ENCODE peak calls at places on chromosomes 2 and 18, in four cellular contexts. D is heart left ventricle, Y is breast epithelium, K is NB4. T is an unnamed sample.

GRCh38 chr2:22110244-22110651 is 986.5 kb downstream of the TDRD15 start:
- DNase-seq in D (no peak), Y (no peak), K (no peak), T (no peak)

GRCh38 chr2:7031424-7032245 is 114.4 kb downstream of the RNF144A start:
- DNase-seq in D (no peak), Y (peak), K (peak), T (no peak)

GRCh38 chr18:8366656-8367055 is 242.6 kb upstream of the RAB12 start:
- DNase-seq in D (no peak), Y (no peak), K (no peak), T (no peak)

GRCh38 chr2:152335016-152335850 is at the start of gene FMNL2:
- DNase-seq in D (peak), Y (peak), K (peak), T (peak)

GRCh38 chr2:237731663-237732062 is 66.9 kb upstream of the RBM44 start:
- DNase-seq in D (no peak), Y (no peak), K (peak), T (no peak)

GRCh38 chr18:79928563-79928960 is 22.9 kb downstream of the SLC66A2 start:
- DNase-seq in D (no peak), Y (no peak), K (no peak), T (no peak)

GRCh38 chr2:165105911-165106310 is 97.9 kb downstream of the SCN3A start:
- DNase-seq in D (no peak), Y (no peak), K (no peak), T (no peak)

GRCh38 chr18:54968807-54969206 is 9.5 kb upstream of the CCDC68 start:
- DNase-seq in D (no peak), Y (no peak), K (no peak), T (no peak)

GRCh38 chr2:240506406-240507059 is 51.3 kb downstream of the ANKMY1 start:
- DNase-seq in D (no peak), Y (peak), K (no peak), T (no peak)

GRCh38 chr2:98829586-98830270 is 98.8 kb upstream of the MGAT4A start:
- DNase-seq in D (no peak), Y (no peak), K (no peak), T (no peak)

GRCh38 chr2:148306027-148306426 is 285.1 kb downstream of the MBD5 start:
- DNase-seq in D (no peak), Y (no peak), K (no peak), T (no peak)

GRCh38 chr18:50790956-50791355 is 28.9 kb downstream of the MRO start:
- DNase-seq in D (no peak), Y (no peak), K (no peak), T (no peak)

GRCh38 chr2:18001671-18002070 is 123.2 kb downstream of the KCNS3 start:
- DNase-seq in D (no peak), Y (no peak), K (no peak), T (no peak)

GRCh38 chr2:72969706-72970105 is 52.4 kb downstream of the EMX1 start:
- DNase-seq in D (no peak), Y (no peak), K (peak), T (no peak)

GRCh38 chr2:175363719-175364118 is 182.2 kb upstream of the ATP5MC3 start:
- DNase-seq in D (no peak), Y (no peak), K (no peak), T (no peak)

GRCh38 chr2:132804045-132804444 is 134.0 kb upstream of the LYPD1 start:
- DNase-seq in D (peak), Y (no peak), K (peak), T (no peak)

GRCh38 chr2:38720613-38721241 is 30.4 kb downstream of the SRSF7 start:
- DNase-seq in D (peak), Y (peak), K (peak), T (peak)

GRCh38 chr2:31238906-31239841 is 5.2 kb downstream of the EHD3 start:
- DNase-seq in D (peak), Y (no peak), K (no peak), T (no peak)

GRCh38 chr2:37866535-37866934 is 58.6 kb upstream of the RMDN2 start:
- DNase-seq in D (no peak), Y (no peak), K (no peak), T (no peak)

GRCh38 chr18:32470136-32470712 is 458 bp downstream of the GAREM1 start:
- DNase-seq in D (peak), Y (peak), K (peak), T (peak)

GRCh38 chr2:156486175-156486574 is 50.0 kb downstream of the GPD2 start:
- DNase-seq in D (no peak), Y (no peak), K (no peak), T (no peak)

GRCh38 chr18:36583155-36583745 is 245.6 kb downstream of the TPGS2 start:
- DNase-seq in D (no peak), Y (no peak), K (no peak), T (no peak)

GRCh38 chr2:16613475-16613874 is 52.2 kb downstream of the CYRIA start:
- DNase-seq in D (no peak), Y (no peak), K (peak), T (peak)

GRCh38 chr2:241002275-241003046 is 4.0 kb downstream of the SNED1 start:
- DNase-seq in D (no peak), Y (peak), K (no peak), T (no peak)

GRCh38 chr2:10000541-10000940 is 42.8 kb upstream of the KLF11 start:
- DNase-seq in D (no peak), Y (no peak), K (no peak), T (no peak)

GRCh38 chr18:59957957-59958356 is 58.2 kb downstream of the PMAIP1 start:
- DNase-seq in D (peak), Y (no peak), K (peak), T (peak)

GRCh38 chr2:196143641-196144236 is 27.6 kb downstream of the STK17B start:
- DNase-seq in D (no peak), Y (no peak), K (no peak), T (no peak)

GRCh38 chr2:98511981-98512380 is 67.3 kb downstream of the INPP4A start:
- DNase-seq in D (no peak), Y (no peak), K (no peak), T (no peak)

GRCh38 chr18:51666717-51667320 is 469.3 kb upstream of the MEX3C start:
- DNase-seq in D (peak), Y (no peak), K (no peak), T (no peak)

GRCh38 chr2:174485763-174486613 is 841 bp downstream of the GPR155 start:
- DNase-seq in D (peak), Y (no peak), K (peak), T (peak)

GRCh38 chr2:51624995-51625394 is 593.1 kb upstream of the NRXN1 start:
- DNase-seq in D (no peak), Y (no peak), K (no peak), T (no peak)

GRCh38 chr2:239152239-239152915 is 248.4 kb downstream of the HDAC4 start:
- DNase-seq in D (no peak), Y (no peak), K (no peak), T (no peak)

DNA sequence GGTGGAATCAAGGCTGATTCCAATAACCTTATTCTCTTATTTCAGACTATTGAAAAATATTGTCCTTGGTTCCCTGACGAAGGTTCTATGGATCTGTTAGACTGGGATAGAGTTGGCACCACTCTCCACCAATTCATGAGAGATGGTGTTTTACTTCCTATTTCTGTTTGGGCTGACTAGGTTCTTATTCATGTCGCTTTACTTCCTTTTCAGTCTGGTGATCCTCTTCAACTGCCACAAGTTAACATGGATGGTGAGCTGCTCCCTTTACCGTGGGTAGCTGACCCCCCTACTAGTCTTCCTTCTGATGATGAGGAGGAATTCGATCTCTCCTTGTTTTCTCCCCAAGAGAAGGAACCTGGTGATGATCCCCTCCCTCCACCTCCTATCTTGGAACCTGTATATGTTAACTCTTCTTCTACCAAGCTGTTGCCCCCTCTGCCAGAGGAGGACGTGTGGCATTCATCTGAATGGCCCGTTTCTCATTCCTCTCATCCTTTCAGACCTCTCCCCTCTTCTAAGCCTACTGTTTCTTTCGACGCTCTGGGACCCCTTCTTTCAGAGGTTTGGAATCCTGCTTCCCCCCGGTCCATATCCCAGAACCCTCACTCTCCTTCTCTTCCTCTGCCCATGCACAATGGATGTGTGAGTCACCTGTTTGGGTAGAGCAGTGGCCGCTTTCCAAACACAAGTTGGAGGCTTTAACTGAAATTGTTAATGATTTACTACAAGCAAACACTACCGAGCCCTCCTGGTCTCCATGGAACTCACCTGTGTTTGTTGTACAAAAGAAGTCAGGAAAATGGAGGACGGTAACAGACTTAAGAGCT is 13.5 kb upstream of the CNOT11 start:
- DNase-seq in D (no peak), Y (no peak), K (no peak), T (no peak)
- TF ChIP-seq POLR2A in D (no peak), Y (no peak), K (no peak), T (no peak)

GRCh38 chr2:85604568-85605339 is 2.3 kb upstream of the TMEM150A start:
- DNase-seq in D (no peak), Y (no peak), K (no peak), T (no peak)
- TF ChIP-seq POLR2A in D (no peak), Y (no peak), K (no peak), T (no peak)

GRCh38 chr2:159946326-159946992 is 116.0 kb downstream of the PLA2R1 start:
- DNase-seq in D (no peak), Y (no peak), K (no peak), T (no peak)
- TF ChIP-seq POLR2A in D (no peak), Y (no peak), K (no peak), T (no peak)

GRCh38 chr2:233440314-233440713 is 86.0 kb downstream of the DGKD start:
- DNase-seq in D (no peak), Y (no peak), K (no peak), T (no peak)

GRCh38 chr2:233441161-233442027 is 87.1 kb downstream of the DGKD start:
- DNase-seq in D (no peak), Y (no peak), K (no peak), T (no peak)

GRCh38 chr2:233439191-233439590 is 84.9 kb downstream of the DGKD start:
- DNase-seq in D (peak), Y (no peak), K (no peak), T (no peak)

GRCh38 chr2:233442028-233442310 is 87.7 kb downstream of the DGKD start:
- DNase-seq in D (no peak), Y (no peak), K (no peak), T (no peak)

DNA sequence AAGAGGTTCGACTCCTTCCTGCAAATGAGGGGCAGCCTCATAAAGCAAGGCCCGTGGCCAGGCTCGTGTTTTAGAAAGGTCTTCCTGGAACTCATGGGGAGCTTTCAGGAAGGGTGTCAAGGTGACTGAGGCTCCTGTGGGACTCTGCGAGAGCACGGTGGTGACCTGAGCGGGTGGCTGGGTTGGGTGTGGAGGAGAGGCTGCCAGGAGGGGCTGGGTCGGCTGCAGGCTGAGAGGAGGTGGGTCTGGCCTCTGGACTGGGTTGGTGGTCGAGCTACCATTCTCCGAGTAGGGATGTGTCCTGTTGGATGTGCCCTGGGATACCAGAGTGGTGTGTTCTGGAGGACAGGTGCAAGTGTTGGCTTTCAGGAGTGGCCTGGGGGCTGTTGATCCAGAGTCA is 86.4 kb downstream of the DGKD start:
- DNase-seq in D (no peak), Y (no peak), K (no peak), T (no peak)
- TF ChIP-seq POLR2A in D (no peak), Y (no peak), K (no peak), T (no peak)

GRCh38 chr2:84971799-84972790 is 1.1 kb downstream of the KCMF1 start:
- DNase-seq in D (peak), Y (peak), K (peak), T (peak)
- TF ChIP-seq POLR2A in D (no peak), Y (no peak), K (no peak), T (peak)

GRCh38 chr2:65432227-65433190 is at the start of gene SPRED2:
- DNase-seq in D (peak), Y (peak), K (peak), T (peak)
- TF ChIP-seq POLR2A in D (peak), Y (peak), K (no peak), T (peak)

GRCh38 chr2:120896126-120896525 is 160.5 kb downstream of the GLI2 start:
- DNase-seq in D (no peak), Y (no peak), K (no peak), T (no peak)

GRCh38 chr2:120894936-120895335 is 159.3 kb downstream of the GLI2 start:
- DNase-seq in D (no peak), Y (no peak), K (no peak), T (no peak)

GRCh38 chr2:120892967-120893667 is 157.4 kb downstream of the GLI2 start:
- DNase-seq in D (no peak), Y (no peak), K (no peak), T (no peak)

GRCh38 chr2:120892271-120892966 is 156.8 kb downstream of the GLI2 start:
- DNase-seq in D (no peak), Y (no peak), K (no peak), T (no peak)

DNA sequence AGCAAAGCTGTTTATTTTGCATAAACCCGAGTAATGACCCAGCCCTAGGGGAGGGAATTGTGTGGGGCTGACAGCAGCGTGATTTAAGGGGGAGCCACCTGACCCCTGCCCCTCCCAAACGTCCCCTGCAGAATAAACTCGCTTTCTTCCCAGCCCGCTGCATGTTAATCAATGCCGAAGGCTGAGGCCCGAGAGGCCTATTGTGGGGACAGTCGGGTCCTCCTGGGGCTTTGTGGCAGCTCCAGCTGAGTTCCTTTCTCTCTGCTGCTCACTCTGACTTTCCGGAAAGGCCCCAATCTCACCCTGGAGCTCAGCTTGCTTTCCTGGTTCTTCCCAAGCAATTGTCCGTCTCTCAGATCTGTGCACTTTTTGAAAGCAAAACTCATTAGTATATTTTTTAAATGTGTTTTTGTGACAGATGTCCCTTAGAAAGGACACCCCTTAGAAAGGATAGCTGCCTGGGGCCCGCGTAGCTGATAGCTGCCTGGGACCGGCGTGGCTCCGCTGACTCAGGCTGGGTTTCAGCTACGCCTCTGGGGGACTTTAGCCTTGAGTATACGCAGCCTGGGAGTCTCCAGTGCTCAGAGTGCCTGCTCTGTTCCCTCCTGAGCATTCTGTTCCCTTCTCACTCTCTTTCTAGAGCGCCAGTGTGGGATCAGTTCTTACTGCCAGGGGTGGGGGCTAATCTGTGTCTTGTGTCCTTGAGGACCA is 158.4 kb downstream of the GLI2 start:
- DNase-seq in D (no peak), Y (no peak), K (no peak), T (no peak)
- TF ChIP-seq POLR2A in D (no peak), Y (no peak), K (no peak), T (no peak)